ENCODE peak calls at places on chromosome 6, in seven cellular contexts. One of them, this sample, is unnamed.

GRCh38 chr6:74925683-74926082 is 280.2 kb downstream of the COL12A1 start:
- DNase-seq in dorsolateral prefrontal cortex: no peak
- DNase-seq in H1: no peak
- DNase-seq in fibroblast of the aortic adventitia: no peak
- DNase-seq in astrocyte of the spinal cord: no peak
- DNase-seq in neural progenitor cell: no peak
- DNase-seq in choroid plexus epithelial cell: no peak
- DNase-seq in this sample: no peak

GRCh38 chr6:13267142-13267621 is 61.2 kb downstream of the TBC1D7 start:
- DNase-seq in dorsolateral prefrontal cortex: no peak
- DNase-seq in H1: no peak
- DNase-seq in fibroblast of the aortic adventitia: peak; percentile 22
- DNase-seq in astrocyte of the spinal cord: peak; percentile 33
- DNase-seq in neural progenitor cell: no peak
- DNase-seq in choroid plexus epithelial cell: peak; percentile 13
- DNase-seq in this sample: no peak

GRCh38 chr6:157561929-157562810 is 181.2 kb downstream of the ZDHHC14 start:
- DNase-seq in dorsolateral prefrontal cortex: no peak
- DNase-seq in H1: no peak
- DNase-seq in fibroblast of the aortic adventitia: no peak
- DNase-seq in astrocyte of the spinal cord: no peak
- DNase-seq in neural progenitor cell: no peak
- DNase-seq in choroid plexus epithelial cell: no peak
- DNase-seq in this sample: no peak

GRCh38 chr6:137784583-137784982 is 82.5 kb upstream of the TNFAIP3 start:
- DNase-seq in dorsolateral prefrontal cortex: no peak
- DNase-seq in H1: no peak
- DNase-seq in fibroblast of the aortic adventitia: no peak
- DNase-seq in astrocyte of the spinal cord: no peak
- DNase-seq in neural progenitor cell: no peak
- DNase-seq in choroid plexus epithelial cell: no peak
- DNase-seq in this sample: no peak

GRCh38 chr6:34462561-34462971 is 3.3 kb upstream of the PACSIN1 start:
- DNase-seq in dorsolateral prefrontal cortex: no peak
- DNase-seq in H1: peak; percentile 27
- DNase-seq in fibroblast of the aortic adventitia: peak; percentile 10
- DNase-seq in astrocyte of the spinal cord: no peak
- DNase-seq in neural progenitor cell: peak; percentile 78
- DNase-seq in choroid plexus epithelial cell: peak; percentile 15
- DNase-seq in this sample: peak; percentile 30

GRCh38 chr6:71523548-71523947 is 234.9 kb downstream of the OGFRL1 start:
- DNase-seq in dorsolateral prefrontal cortex: no peak
- DNase-seq in H1: no peak
- DNase-seq in fibroblast of the aortic adventitia: no peak
- DNase-seq in astrocyte of the spinal cord: no peak
- DNase-seq in neural progenitor cell: no peak
- DNase-seq in choroid plexus epithelial cell: no peak
- DNase-seq in this sample: no peak

GRCh38 chr6:139881728-139882211 is 507.3 kb upstream of the CITED2 start:
- DNase-seq in dorsolateral prefrontal cortex: no peak
- DNase-seq in H1: no peak
- DNase-seq in fibroblast of the aortic adventitia: peak; percentile 55
- DNase-seq in astrocyte of the spinal cord: peak; percentile 49
- DNase-seq in neural progenitor cell: peak; percentile 42
- DNase-seq in choroid plexus epithelial cell: peak; percentile 70
- DNase-seq in this sample: peak; percentile 3

GRCh38 chr6:27866370-27867050 is 45.7 kb downstream of the OR2B2 start:
- DNase-seq in dorsolateral prefrontal cortex: no peak
- DNase-seq in H1: no peak
- DNase-seq in fibroblast of the aortic adventitia: peak; percentile 76
- DNase-seq in astrocyte of the spinal cord: peak; percentile 87
- DNase-seq in neural progenitor cell: peak; percentile 60
- DNase-seq in choroid plexus epithelial cell: peak; percentile 73
- DNase-seq in this sample: peak; percentile 83

GRCh38 chr6:91664327-91664959 is 1077.6 kb upstream of the MAP3K7 start:
- DNase-seq in dorsolateral prefrontal cortex: no peak
- DNase-seq in H1: no peak
- DNase-seq in fibroblast of the aortic adventitia: no peak
- DNase-seq in astrocyte of the spinal cord: no peak
- DNase-seq in neural progenitor cell: no peak
- DNase-seq in choroid plexus epithelial cell: no peak
- DNase-seq in this sample: no peak

GRCh38 chr6:170137176-170137891 is 153.5 kb downstream of the DLL1 start:
- DNase-seq in dorsolateral prefrontal cortex: peak; percentile 17
- DNase-seq in H1: no peak
- DNase-seq in fibroblast of the aortic adventitia: no peak
- DNase-seq in astrocyte of the spinal cord: no peak
- DNase-seq in neural progenitor cell: no peak
- DNase-seq in choroid plexus epithelial cell: no peak
- DNase-seq in this sample: no peak

GRCh38 chr6:151403919-151404308 is 12.6 kb upstream of the ZBTB2 start:
- DNase-seq in dorsolateral prefrontal cortex: no peak
- DNase-seq in H1: no peak
- DNase-seq in fibroblast of the aortic adventitia: no peak
- DNase-seq in astrocyte of the spinal cord: no peak
- DNase-seq in neural progenitor cell: no peak
- DNase-seq in choroid plexus epithelial cell: no peak
- DNase-seq in this sample: no peak

GRCh38 chr6:112683926-112684325 is 336.8 kb downstream of the RFPL4B start:
- DNase-seq in dorsolateral prefrontal cortex: no peak
- DNase-seq in H1: no peak
- DNase-seq in fibroblast of the aortic adventitia: peak; percentile 97
- DNase-seq in astrocyte of the spinal cord: peak; percentile 87
- DNase-seq in neural progenitor cell: no peak
- DNase-seq in choroid plexus epithelial cell: peak; percentile 95
- DNase-seq in this sample: no peak

GRCh38 chr6:134020543-134020942 is 31.9 kb downstream of the SLC2A12 start:
- DNase-seq in dorsolateral prefrontal cortex: no peak
- DNase-seq in H1: no peak
- DNase-seq in fibroblast of the aortic adventitia: no peak
- DNase-seq in astrocyte of the spinal cord: no peak
- DNase-seq in neural progenitor cell: no peak
- DNase-seq in choroid plexus epithelial cell: no peak
- DNase-seq in this sample: no peak

GRCh38 chr6:20142866-20143265 is 69.4 kb downstream of the MBOAT1 start:
- DNase-seq in dorsolateral prefrontal cortex: no peak
- DNase-seq in H1: no peak
- DNase-seq in fibroblast of the aortic adventitia: no peak
- DNase-seq in astrocyte of the spinal cord: no peak
- DNase-seq in neural progenitor cell: no peak
- DNase-seq in choroid plexus epithelial cell: no peak
- DNase-seq in this sample: no peak

GRCh38 chr6:96724641-96725040 is 112.6 kb downstream of the GPR63 start:
- DNase-seq in dorsolateral prefrontal cortex: no peak
- DNase-seq in H1: no peak
- DNase-seq in fibroblast of the aortic adventitia: no peak
- DNase-seq in astrocyte of the spinal cord: no peak
- DNase-seq in neural progenitor cell: peak; percentile 8
- DNase-seq in choroid plexus epithelial cell: no peak
- DNase-seq in this sample: no peak

GRCh38 chr6:33894438-33894837 is 90.6 kb upstream of the MLN start:
- DNase-seq in dorsolateral prefrontal cortex: no peak
- DNase-seq in H1: no peak
- DNase-seq in fibroblast of the aortic adventitia: peak; percentile 81
- DNase-seq in astrocyte of the spinal cord: no peak
- DNase-seq in neural progenitor cell: no peak
- DNase-seq in choroid plexus epithelial cell: peak; percentile 21
- DNase-seq in this sample: peak; percentile 29

GRCh38 chr6:39425346-39426056 is 103.0 kb upstream of the KCNK16 start:
- DNase-seq in dorsolateral prefrontal cortex: no peak
- DNase-seq in H1: no peak
- DNase-seq in fibroblast of the aortic adventitia: no peak
- DNase-seq in astrocyte of the spinal cord: no peak
- DNase-seq in neural progenitor cell: no peak
- DNase-seq in choroid plexus epithelial cell: no peak
- DNase-seq in this sample: no peak

DNA sequence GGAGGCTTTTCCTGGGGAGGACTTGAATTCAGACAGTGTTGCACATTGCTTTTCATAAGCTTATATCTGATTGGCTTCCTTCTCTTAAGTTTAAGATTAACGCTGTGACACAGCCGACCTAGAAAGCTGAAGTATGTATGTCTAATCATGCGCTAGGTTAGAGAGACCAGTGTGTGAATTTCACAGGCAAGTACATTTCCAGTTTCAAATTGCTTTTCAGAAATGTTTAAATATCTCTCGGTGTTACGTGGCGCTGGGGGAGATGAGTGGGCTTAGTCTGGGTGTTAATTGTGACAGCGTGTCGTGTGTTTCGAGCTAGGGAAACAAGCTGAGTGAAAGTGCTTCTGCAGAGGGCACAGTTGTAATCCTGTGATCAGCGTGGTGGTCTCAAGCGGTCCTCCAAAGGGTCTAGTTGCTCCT is 166.5 kb downstream of the SASH1 start:
- DNase-seq in dorsolateral prefrontal cortex: no peak
- DNase-seq in H1: no peak
- DNase-seq in fibroblast of the aortic adventitia: peak; percentile 76
- DNase-seq in astrocyte of the spinal cord: peak; percentile 69
- DNase-seq in neural progenitor cell: no peak
- DNase-seq in choroid plexus epithelial cell: peak; percentile 63
- DNase-seq in this sample: no peak
- H3K4me3 ChIP-seq in dorsolateral prefrontal cortex: peak overlapping the region; percentile 57
- H3K4me3 ChIP-seq in H1: no peak overlapping the region
- H3K4me3 ChIP-seq in fibroblast of the aortic adventitia: peak overlapping the region; percentile 82
- H3K4me3 ChIP-seq in astrocyte of the spinal cord: peak overlapping the region; percentile 62
- H3K4me3 ChIP-seq in neural progenitor cell: peak overlapping the region; percentile 52
- H3K4me3 ChIP-seq in choroid plexus epithelial cell: peak overlapping the region; percentile 52
- H3K4me3 ChIP-seq in this sample: peak overlapping the region; percentile 43

GRCh38 chr6:141261672-141262060 is 871.1 kb upstream of the GJE1 start:
- DNase-seq in dorsolateral prefrontal cortex: no peak
- DNase-seq in H1: no peak
- DNase-seq in fibroblast of the aortic adventitia: no peak
- DNase-seq in astrocyte of the spinal cord: no peak
- DNase-seq in neural progenitor cell: no peak
- DNase-seq in choroid plexus epithelial cell: no peak
- DNase-seq in this sample: no peak

GRCh38 chr6:141258516-141258915 is 874.2 kb upstream of the GJE1 start:
- DNase-seq in dorsolateral prefrontal cortex: no peak
- DNase-seq in H1: no peak
- DNase-seq in fibroblast of the aortic adventitia: no peak
- DNase-seq in astrocyte of the spinal cord: no peak
- DNase-seq in neural progenitor cell: no peak
- DNase-seq in choroid plexus epithelial cell: no peak
- DNase-seq in this sample: no peak

GRCh38 chr6:141260627-141261015 is 872.1 kb upstream of the GJE1 start:
- DNase-seq in dorsolateral prefrontal cortex: no peak
- DNase-seq in H1: no peak
- DNase-seq in fibroblast of the aortic adventitia: no peak
- DNase-seq in astrocyte of the spinal cord: no peak
- DNase-seq in neural progenitor cell: peak; percentile 3
- DNase-seq in choroid plexus epithelial cell: no peak
- DNase-seq in this sample: no peak

GRCh38 chr6:141259832-141260231 is 872.9 kb upstream of the GJE1 start:
- DNase-seq in dorsolateral prefrontal cortex: no peak
- DNase-seq in H1: no peak
- DNase-seq in fibroblast of the aortic adventitia: peak; percentile 43
- DNase-seq in astrocyte of the spinal cord: no peak
- DNase-seq in neural progenitor cell: no peak
- DNase-seq in choroid plexus epithelial cell: no peak
- DNase-seq in this sample: no peak

GRCh38 chr6:141261016-141261671 is 871.6 kb upstream of the GJE1 start:
- DNase-seq in dorsolateral prefrontal cortex: no peak
- DNase-seq in H1: no peak
- DNase-seq in fibroblast of the aortic adventitia: no peak
- DNase-seq in astrocyte of the spinal cord: no peak
- DNase-seq in neural progenitor cell: no peak
- DNase-seq in choroid plexus epithelial cell: no peak
- DNase-seq in this sample: no peak
- H3K4me3 ChIP-seq in dorsolateral prefrontal cortex: no peak overlapping the region
- H3K4me3 ChIP-seq in H1: no peak overlapping the region
- H3K4me3 ChIP-seq in fibroblast of the aortic adventitia: no peak overlapping the region
- H3K4me3 ChIP-seq in astrocyte of the spinal cord: no peak overlapping the region
- H3K4me3 ChIP-seq in neural progenitor cell: no peak overlapping the region
- H3K4me3 ChIP-seq in choroid plexus epithelial cell: no peak overlapping the region
- H3K4me3 ChIP-seq in this sample: no peak overlapping the region

DNA sequence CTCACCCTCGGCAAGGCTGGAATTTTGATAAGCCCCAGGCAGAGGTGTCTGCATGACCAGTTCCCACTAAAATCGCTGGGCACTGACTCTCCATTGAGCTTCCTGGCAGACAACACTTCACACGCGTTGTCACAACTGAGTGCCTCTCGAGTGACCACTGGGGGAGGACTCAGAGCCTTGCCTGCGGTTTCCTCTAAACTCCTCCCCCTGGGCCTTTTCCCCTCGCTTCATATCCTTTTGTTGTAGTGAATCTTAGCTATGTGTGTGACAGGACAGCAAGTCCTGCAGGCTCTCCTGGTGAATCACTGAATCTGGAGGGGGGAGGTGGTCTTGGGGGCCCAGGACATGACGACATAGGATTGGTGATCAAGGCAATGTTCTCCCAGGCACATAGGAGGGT is 670.8 kb downstream of the PRKN start:
- DNase-seq in dorsolateral prefrontal cortex: no peak
- DNase-seq in H1: peak; percentile 33
- DNase-seq in fibroblast of the aortic adventitia: no peak
- DNase-seq in astrocyte of the spinal cord: peak; percentile 49
- DNase-seq in neural progenitor cell: peak; percentile 44
- DNase-seq in choroid plexus epithelial cell: peak; percentile 49
- DNase-seq in this sample: peak; percentile 48
- H3K4me3 ChIP-seq in dorsolateral prefrontal cortex: no peak overlapping the region
- H3K4me3 ChIP-seq in H1: no peak overlapping the region
- H3K4me3 ChIP-seq in fibroblast of the aortic adventitia: no peak overlapping the region
- H3K4me3 ChIP-seq in astrocyte of the spinal cord: no peak overlapping the region
- H3K4me3 ChIP-seq in neural progenitor cell: no peak overlapping the region
- H3K4me3 ChIP-seq in choroid plexus epithelial cell: peak overlapping the region; percentile 12
- H3K4me3 ChIP-seq in this sample: no peak overlapping the region

DNA sequence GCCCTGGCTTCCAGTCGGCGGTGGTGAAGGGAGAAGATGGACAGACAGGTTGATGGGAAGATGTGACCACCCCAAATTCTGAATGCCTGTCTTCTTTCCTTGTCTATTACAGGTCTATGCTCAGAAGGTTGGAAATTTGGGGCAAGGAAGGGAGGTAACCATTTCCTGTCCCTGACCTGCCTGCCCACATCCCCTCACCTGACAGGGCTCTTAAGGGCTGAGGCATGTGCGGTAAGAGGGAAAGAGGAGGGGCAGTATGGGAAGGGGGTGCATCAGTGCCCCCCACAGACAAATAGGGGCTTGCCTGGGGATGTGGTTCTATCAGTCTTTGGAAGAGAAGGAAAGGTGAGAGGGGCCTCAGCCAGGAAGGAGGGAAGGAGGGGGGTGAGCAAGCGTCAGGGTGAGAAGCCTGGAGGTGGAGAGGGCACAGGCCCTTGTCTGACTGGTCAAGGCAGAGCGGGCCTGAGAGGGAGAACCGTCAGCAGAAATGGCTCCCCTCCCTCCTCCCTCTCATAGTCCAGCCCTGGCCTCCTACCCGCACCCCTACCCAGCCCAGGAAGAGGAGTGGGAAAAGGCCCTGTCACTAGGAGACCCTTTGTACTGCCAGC is 104.5 kb upstream of the FOXP4 start:
- DNase-seq in dorsolateral prefrontal cortex: no peak
- DNase-seq in H1: no peak
- DNase-seq in fibroblast of the aortic adventitia: no peak
- DNase-seq in astrocyte of the spinal cord: no peak
- DNase-seq in neural progenitor cell: peak; percentile 82
- DNase-seq in choroid plexus epithelial cell: no peak
- DNase-seq in this sample: no peak
- H3K4me3 ChIP-seq in dorsolateral prefrontal cortex: no peak overlapping the region
- H3K4me3 ChIP-seq in H1: no peak overlapping the region
- H3K4me3 ChIP-seq in fibroblast of the aortic adventitia: no peak overlapping the region
- H3K4me3 ChIP-seq in astrocyte of the spinal cord: no peak overlapping the region
- H3K4me3 ChIP-seq in neural progenitor cell: no peak overlapping the region
- H3K4me3 ChIP-seq in choroid plexus epithelial cell: no peak overlapping the region
- H3K4me3 ChIP-seq in this sample: no peak overlapping the region